ENCODE peak calls at places on chromosomes 5 and 9, in eight cellular contexts. X, Y, P, R, H, S, L and B are unnamed samples.
A peak's percentile ranks its signal among the peaks of the same experiment; 100 is the strongest.

GRCh38 chr9:135821733-135822382 is 85.5 kb downstream of the CAMSAP1 start:
- DNase-seq in P (no peak), L (no peak), H (no peak), Y (no peak), X (no peak), R (no peak), S (no peak), B (no peak)

GRCh38 chr9:88421348-88421747 is 33.1 kb downstream of the SPIN1 start:
- DNase-seq in S (no peak), R (no peak), L (no peak), P (no peak), X (no peak), Y (no peak), H (no peak), B (no peak)

GRCh38 chr5:4862500-4862899 is 277.6 kb upstream of the ADAMTS16 start:
- DNase-seq in X (no peak), Y (no peak), H (no peak), L (no peak), R (peak; percentile 58), S (peak; percentile 35), P (peak; percentile 40), B (no peak)

GRCh38 chr5:107368593-107368992 is 302.1 kb downstream of the EFNA5 start:
- DNase-seq in H (no peak), S (no peak), R (no peak), Y (no peak), X (no peak), L (no peak), P (no peak), B (no peak)

GRCh38 chr5:109939109-109939682 is 249.5 kb downstream of the MAN2A1 start:
- DNase-seq in Y (no peak), L (no peak), P (no peak), X (no peak), S (no peak), H (no peak), R (peak; percentile 42), B (no peak)

GRCh38 chr9:15717290-15717689 is 164.4 kb downstream of the CCDC171 start:
- DNase-seq in H (no peak), L (no peak), X (no peak), R (no peak), P (no peak), Y (no peak), S (no peak), B (no peak)

GRCh38 chr5:89703799-89704198 is 705.8 kb downstream of the CETN3 start:
- DNase-seq in S (no peak), R (no peak), X (no peak), H (no peak), Y (no peak), L (no peak), P (no peak), B (no peak)

GRCh38 chr5:9766581-9766980 is 136.4 kb upstream of the TAS2R1 start:
- DNase-seq in H (no peak), X (no peak), P (no peak), S (no peak), Y (no peak), L (no peak), R (no peak), B (no peak)

GRCh38 chr5:39314591-39314990 is 49.7 kb downstream of the C9 start:
- DNase-seq in X (no peak), R (no peak), H (no peak), L (no peak), P (no peak), S (no peak), Y (no peak), B (no peak)

GRCh38 chr5:77028631-77029375 is 1.4 kb upstream of the AGGF1 start:
- DNase-seq in H (no peak), Y (no peak), L (no peak), X (no peak), P (no peak), R (no peak), S (no peak), B (no peak)

GRCh38 chr9:129109952-129110739 is 447 bp downstream of the CRAT start:
- DNase-seq in R (peak; percentile 12), S (peak; percentile 18), L (peak; percentile 74), X (peak; percentile 40), Y (no peak), P (no peak), H (no peak), B (no peak)

GRCh38 chr9:132192728-132193127 is 30.9 kb downstream of the NTNG2 start:
- DNase-seq in S (no peak), P (no peak), R (no peak), L (no peak), Y (no peak), H (no peak), X (no peak), B (no peak)

GRCh38 chr5:57302164-57302563 is 128.3 kb downstream of the GPBP1 start:
- DNase-seq in H (no peak), L (no peak), X (no peak), R (peak; percentile 46), Y (no peak), P (peak; percentile 76), S (peak; percentile 28), B (no peak)

GRCh38 chr9:120830151-120830550 is 12.6 kb downstream of the PSMD5 start:
- DNase-seq in L (no peak), H (no peak), X (no peak), Y (no peak), P (no peak), R (no peak), S (no peak), B (no peak)

GRCh38 chr5:52956915-52957747 is 32.0 kb upstream of the ITGA2 start:
- DNase-seq in P (no peak), X (no peak), S (peak; percentile 75), L (no peak), R (no peak), Y (no peak), H (no peak), B (no peak)

GRCh38 chr9:122015165-122015821 is 77.8 kb downstream of the TTLL11 start:
- DNase-seq in Y (no peak), R (no peak), H (no peak), P (no peak), L (no peak), X (no peak), S (no peak), B (no peak)

DNA sequence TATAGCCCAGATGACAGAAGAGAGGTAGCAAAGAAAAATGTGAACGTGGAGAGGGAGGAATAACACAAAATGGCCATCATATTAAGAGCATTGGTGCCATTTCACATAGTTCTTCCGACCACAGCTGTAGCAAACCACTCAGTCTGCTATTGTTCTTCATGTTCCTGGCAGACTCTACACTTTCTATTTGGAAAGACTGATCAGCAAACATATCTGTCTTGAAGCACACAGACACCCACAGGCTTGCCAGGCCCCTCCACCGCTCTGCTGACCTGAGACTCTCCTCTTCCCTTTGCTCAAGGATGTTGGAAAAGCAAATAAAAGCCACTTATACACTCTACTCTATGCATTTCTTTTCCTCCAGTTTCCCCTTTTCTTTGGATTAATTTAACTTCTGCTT is 298.0 kb downstream of the FBXL7 start:
- DNase-seq in Y (no peak), R (no peak), P (no peak), X (no peak), H (no peak), S (no peak), L (no peak), B (peak; percentile 67)
- H3K9me3 ChIP-seq in Y (no peaks in the 10 kb centered on the region), R (no peaks in the 10 kb centered on the region), P (no peaks in the 10 kb centered on the region), X (no peaks in the 10 kb centered on the region), H (peaks cover 5% of the 10 kb centered on the region), S (peaks cover 17% of the 10 kb centered on the region), L (no peaks in the 10 kb centered on the region), B (no peaks in the 10 kb centered on the region)

DNA sequence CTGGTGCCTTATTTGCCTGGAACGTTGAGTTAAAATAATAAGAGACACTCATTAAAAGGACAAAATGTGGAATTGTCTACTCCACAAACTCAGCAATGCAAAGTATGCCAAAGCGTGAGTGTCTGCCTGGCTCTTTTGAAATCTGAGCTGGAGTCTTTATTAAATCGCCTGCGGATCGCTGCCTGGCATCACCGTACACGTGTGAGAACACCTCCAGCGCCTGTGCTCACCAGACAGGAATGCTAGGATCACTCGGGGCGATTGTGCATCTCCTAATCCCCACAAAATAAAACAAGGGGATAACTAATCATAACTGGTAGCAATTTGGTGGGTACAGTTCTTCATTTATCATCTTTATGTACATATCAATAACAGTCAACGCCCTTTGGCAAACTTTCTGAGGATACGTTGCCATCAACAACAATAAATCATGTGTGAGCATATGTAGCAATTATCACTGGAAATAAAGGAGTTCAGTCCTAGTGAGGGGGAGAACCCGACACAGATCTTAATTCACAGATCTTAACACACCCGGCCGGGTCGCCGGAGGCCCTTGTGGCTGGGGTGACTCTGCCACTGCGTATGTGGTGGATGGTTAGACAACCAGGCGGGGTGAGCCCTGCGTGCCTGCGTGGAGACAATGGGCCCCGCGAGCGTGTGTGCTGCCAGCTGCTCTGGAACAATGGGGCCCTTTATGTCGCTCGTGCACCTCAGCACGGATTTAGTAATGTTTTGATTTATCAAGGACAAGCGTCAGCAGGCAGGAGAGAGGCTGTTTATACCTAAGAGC is 284.9 kb upstream of the IRX1 start:
- DNase-seq in L (no peak), S (peak; percentile 2), Y (no peak), R (no peak), X (no peak), P (no peak), H (no peak), B (peak; percentile 86)
- H3K9me3 ChIP-seq in L (no peaks in the 10 kb centered on the region), S (peaks cover 27% of the 10 kb centered on the region), Y (no peaks in the 10 kb centered on the region), R (no peaks in the 10 kb centered on the region), X (no peaks in the 10 kb centered on the region), P (no peaks in the 10 kb centered on the region), H (peaks cover 38% of the 10 kb centered on the region), B (no peaks in the 10 kb centered on the region)

DNA sequence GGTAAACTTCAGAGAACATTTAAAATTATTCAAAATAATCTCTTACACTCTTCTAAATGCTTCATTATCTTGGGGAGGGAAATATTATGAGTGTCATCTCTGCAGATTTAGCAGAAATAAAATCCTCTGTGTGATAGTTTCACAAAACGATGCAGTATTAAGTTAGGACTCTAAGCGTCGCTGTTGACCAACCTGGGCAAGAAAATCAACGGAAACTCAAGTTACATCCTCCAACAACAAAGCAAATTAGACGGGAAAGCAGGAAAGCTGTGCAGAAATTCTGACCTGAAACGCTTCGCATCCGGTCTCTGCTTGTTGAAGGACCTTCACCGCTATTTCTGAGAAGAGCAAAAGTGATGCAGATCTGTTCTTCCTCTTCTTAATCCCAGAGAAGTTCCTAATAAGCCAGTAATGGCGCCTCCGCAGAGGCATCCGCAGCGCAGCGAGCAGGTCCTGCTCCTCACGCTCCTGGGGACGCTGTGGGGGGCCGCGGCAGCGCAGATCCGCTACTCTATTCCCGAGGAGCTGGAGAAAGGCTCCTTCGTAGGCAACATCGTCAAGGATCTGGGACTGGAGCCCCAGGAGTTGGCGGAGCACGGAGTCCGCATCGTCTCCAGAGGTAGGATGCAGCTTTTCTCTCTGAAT is at the start of gene PCDHGA6:
- DNase-seq in L (no peak), P (peak; percentile 51), X (no peak), R (peak; percentile 57), Y (no peak), H (no peak), S (no peak), B (no peak)
- H3K9me3 ChIP-seq in L (peaks cover 42% of the 10 kb centered on the region), P (no peaks in the 10 kb centered on the region), X (peaks cover 3% of the 10 kb centered on the region), R (peaks cover 2% of the 10 kb centered on the region), Y (no peaks in the 10 kb centered on the region), H (peaks cover 100% of the 10 kb centered on the region), S (peaks cover 53% of the 10 kb centered on the region), B (no peaks in the 10 kb centered on the region)

DNA sequence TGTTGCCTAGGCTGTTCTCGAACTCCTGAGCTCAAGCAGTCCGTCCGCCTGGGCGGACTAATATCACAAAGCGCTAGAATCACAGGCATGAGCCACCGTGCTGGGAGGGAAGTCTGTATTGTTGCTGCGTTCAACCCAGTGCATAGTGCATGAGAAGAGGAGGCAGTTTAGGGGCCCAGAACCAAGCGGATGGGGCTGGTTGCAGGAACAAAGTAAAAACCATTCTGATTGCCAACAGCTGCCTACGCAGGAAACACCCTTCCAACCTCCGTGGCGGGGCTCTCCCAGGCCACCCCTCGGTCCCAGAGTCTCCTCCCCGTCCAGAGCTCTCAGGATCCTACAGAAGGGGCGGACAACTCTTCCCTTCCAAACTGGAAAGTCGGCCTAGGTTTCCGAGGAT is 87.1 kb downstream of the ANXA2R start:
- DNase-seq in P (no peak), S (no peak), H (no peak), Y (no peak), L (no peak), X (no peak), R (peak; percentile 69), B (no peak)
- H3K9me3 ChIP-seq in P (no peaks in the 10 kb centered on the region), S (no peaks in the 10 kb centered on the region), H (peaks cover 28% of the 10 kb centered on the region), Y (peaks cover 4% of the 10 kb centered on the region), L (no peaks in the 10 kb centered on the region), X (no peaks in the 10 kb centered on the region), R (no peaks in the 10 kb centered on the region), B (no peaks in the 10 kb centered on the region)